ENCODE peak calls at places on chromosomes 7 and 10, in six cellular contexts. W is pulmonary artery endothelial cell, E is nephron progenitor cell, S is NCI-H345, R is AML-193, J is NCI-H1092 treated with DMSO at 0.1 percent for 48 hours. H is an unnamed sample.

GRCh38 chr10:69968830-69969229 is 83.8 kb upstream of the MACROH2A2 start:
- DNase-seq in W (no peak), E (no peak), S (no peak), R (no peak), J (no peak), H (peak; percentile 6)

GRCh38 chr10:77090381-77091356 is 546.9 kb downstream of the KCNMA1 start:
- DNase-seq in W (no peak), E (no peak), S (no peak), R (no peak), J (no peak), H (no peak)

GRCh38 chr10:15542817-15543216 is 171.7 kb upstream of the FAM171A1 start:
- DNase-seq in W (no peak), E (no peak), S (no peak), R (no peak), J (no peak), H (no peak)

GRCh38 chr10:91220954-91221696 is 662 bp downstream of the PCGF5 start:
- DNase-seq in W (no peak), E (no peak), S (no peak), R (peak; percentile 24), J (peak; percentile 11), H (peak; percentile 65)

GRCh38 chr10:97733256-97733655 is 3.7 kb upstream of the ZFYVE27 start:
- DNase-seq in W (no peak), E (no peak), S (no peak), R (no peak), J (no peak), H (no peak)

GRCh38 chr10:49569031-49569765 is 30.3 kb upstream of the ERCC6 start:
- DNase-seq in W (no peak), E (no peak), S (no peak), R (no peak), J (no peak), H (no peak)

GRCh38 chr10:71069909-71070666 is 142.3 kb upstream of the UNC5B start:
- DNase-seq in W (no peak), E (no peak), S (no peak), R (no peak), J (no peak), H (no peak)

GRCh38 chr7:136874393-136875032 is 6.1 kb downstream of the CHRM2 start:
- DNase-seq in W (no peak), E (no peak), S (no peak), R (no peak), J (peak; percentile 18), H (peak; percentile 4)

GRCh38 chr7:149197675-149198074 is 2.3 kb downstream of the ZNF282 start:
- DNase-seq in W (no peak), E (no peak), S (no peak), R (no peak), J (no peak), H (no peak)

GRCh38 chr7:561631-562393 is 42.2 kb upstream of the PDGFA start:
- DNase-seq in W (no peak), E (peak; percentile 55), S (no peak), R (no peak), J (no peak), H (no peak)

GRCh38 chr7:4072161-4072925 is 609.8 kb upstream of the FOXK1 start:
- DNase-seq in W (no peak), E (no peak), S (no peak), R (no peak), J (no peak), H (no peak)

GRCh38 chr7:150781961-150782360 is 18.2 kb downstream of the TMEM176B start:
- DNase-seq in W (no peak), E (no peak), S (no peak), R (no peak), J (no peak), H (no peak)

GRCh38 chr10:123102673-123103072 is 33.1 kb upstream of the HMX3 start:
- DNase-seq in W (no peak), E (no peak), S (peak; percentile 16), R (no peak), J (no peak), H (no peak)

GRCh38 chr10:13945760-13946460 is 359.1 kb downstream of the PRPF18 start:
- DNase-seq in W (peak; percentile 93), E (peak; percentile 47), S (no peak), R (no peak), J (no peak), H (no peak)